ENCODE peak calls at places on chromosomes 6 and 20, in seven cellular contexts. W is breast epithelium; Z is H9; O is astrocyte; P is CD8-positive, alpha-beta T cell; C is body of pancreas; B is right atrium auricular region. M is an unnamed sample.

GRCh38 chr6:168578036-168578435 is 137.1 kb downstream of the SMOC2 start:
- DNase-seq in B (no peak), O (no peak), P (no peak), C (no peak), W (no peak), Z (no peak), M (no peak)

GRCh38 chr6:26240981-26241770 is 123.8 kb upstream of the BTN3A2 start:
- DNase-seq in C (no peak), B (no peak), P (peak; percentile 27), O (peak; percentile 84), W (no peak), Z (no peak), M (no peak)

GRCh38 chr6:15368186-15368585 is 122.3 kb downstream of the JARID2 start:
- DNase-seq in B (no peak), Z (no peak), C (no peak), O (no peak), W (no peak), P (no peak), M (no peak)

GRCh38 chr20:36861875-36862801 is 13.8 kb upstream of the TLDC2 start:
- DNase-seq in Z (peak; percentile 52), B (peak; percentile 93), C (peak; percentile 77), O (peak; percentile 66), P (no peak), W (peak; percentile 95), M (peak; percentile 91)

GRCh38 chr6:62288562-62288961 is 2.5 kb upstream of the KHDRBS2 start:
- DNase-seq in Z (no peak), O (no peak), B (no peak), P (no peak), C (no peak), W (no peak), M (no peak)

GRCh38 chr6:28896505-28897392 is 27.0 kb downstream of the TRIM27 start:
- DNase-seq in Z (peak; percentile 61), B (peak; percentile 60), O (peak; percentile 49), P (peak; percentile 39), W (peak; percentile 71), C (peak; percentile 77), M (no peak)

GRCh38 chr6:3861424-3861823 is 12.3 kb downstream of the FAM50B start:
- DNase-seq in Z (no peak), B (no peak), P (no peak), O (no peak), W (peak; percentile 39), C (no peak), M (no peak)

GRCh38 chr6:116073765-116074450 is 13.2 kb upstream of the FRK start:
- DNase-seq in O (peak; percentile 59), W (no peak), B (no peak), C (no peak), Z (no peak), P (no peak), M (no peak)

GRCh38 chr20:1467355-1468116 is 887 bp upstream of the NSFL1C start:
- DNase-seq in O (no peak), B (peak; percentile 68), Z (peak; percentile 43), C (peak; percentile 82), P (no peak), W (peak; percentile 40), M (peak; percentile 75)

GRCh38 chr6:150207931-150208570 is 65.2 kb downstream of the PPP1R14C start:
- DNase-seq in B (no peak), Z (no peak), O (peak; percentile 57), P (no peak), W (no peak), C (no peak), M (no peak)

GRCh38 chr20:3405139-3405538 is 2.3 kb downstream of the DNAAF9 start:
- DNase-seq in W (no peak), C (no peak), Z (no peak), B (no peak), O (no peak), P (no peak), M (no peak)

GRCh38 chr6:130849501-130850039 is 22.4 kb downstream of the SMLR1 start:
- DNase-seq in Z (no peak), C (no peak), B (no peak), W (no peak), P (no peak), O (no peak), M (no peak)

GRCh38 chr6:108561742-108562502 is 1.2 kb downstream of the FOXO3 start:
- DNase-seq in C (peak; percentile 46), B (no peak), Z (peak; percentile 43), O (no peak), P (no peak), W (no peak), M (no peak)
- H3K4me1 ChIP-seq in C (peaks cover 38% of the 10 kb centered on the region), B (peaks cover 48% of the 10 kb centered on the region), Z (no peaks in the 10 kb centered on the region), O (peaks cover 43% of the 10 kb centered on the region), P (peaks cover 47% of the 10 kb centered on the region), W (peaks cover 20% of the 10 kb centered on the region), M (peaks cover 27% of the 10 kb centered on the region)

DNA sequence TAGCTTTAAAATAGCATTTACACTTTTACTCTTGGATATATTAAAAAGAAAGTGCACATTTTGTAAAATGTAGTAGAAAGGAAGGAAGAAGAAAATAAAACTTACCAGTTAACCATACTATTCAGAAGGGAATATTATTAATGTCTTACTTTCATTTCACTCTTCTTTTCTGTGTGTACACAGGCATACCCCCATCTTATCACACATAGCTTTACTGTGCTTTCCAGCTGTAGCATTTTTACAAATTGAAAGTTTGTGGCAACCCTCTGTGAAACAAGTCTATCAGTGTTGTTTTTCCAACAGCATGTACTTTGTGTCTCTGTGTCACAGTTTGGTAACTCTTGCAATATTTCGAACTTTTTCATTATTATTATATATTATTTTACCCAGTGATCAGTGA is 314.5 kb downstream of the UTRN start:
- DNase-seq in W (no peak), Z (no peak), O (no peak), C (no peak), P (no peak), B (no peak), M (no peak)
- TF ChIP-seq CTCF in W (no peak), Z (no peak), O (no peak), C (no peak), P (no peak), B (no peak), M (no peak)

GRCh38 chr6:1613631-1614447 is 4.1 kb downstream of the FOXC1 start:
- DNase-seq in Z (peak; percentile 78), O (no peak), C (no peak), W (no peak), B (no peak), P (no peak), M (no peak)
- H3K27me3 ChIP-seq in Z (peaks cover 77% of the 10 kb centered on the region), O (peaks cover 31% of the 10 kb centered on the region), C (peaks cover 22% of the 10 kb centered on the region), W (no peaks in the 10 kb centered on the region), B (peaks cover 14% of the 10 kb centered on the region), P (peaks cover 28% of the 10 kb centered on the region), M (no peaks in the 10 kb centered on the region)

DNA sequence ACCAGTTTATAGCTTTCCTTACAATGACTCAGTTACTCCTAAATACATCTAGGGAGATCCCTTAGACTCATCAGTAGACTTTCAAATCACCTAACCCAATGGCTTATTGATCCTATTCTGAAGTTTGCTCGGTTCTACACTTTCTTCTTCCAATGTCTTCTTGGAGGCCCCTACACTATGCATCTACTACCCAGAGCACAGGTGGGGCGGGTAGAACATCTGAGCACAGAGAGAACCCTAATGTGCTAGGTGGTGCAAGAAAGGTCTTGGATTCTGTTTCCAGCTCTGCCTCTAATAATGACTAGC is 58.8 kb upstream of the PIM1 start:
- DNase-seq in C (no peak), W (no peak), O (no peak), B (no peak), P (no peak), Z (no peak), M (no peak)
- H3K4me1 ChIP-seq in C (peaks cover 12% of the 10 kb centered on the region), W (no peaks in the 10 kb centered on the region), O (no peaks in the 10 kb centered on the region), B (no peaks in the 10 kb centered on the region), P (no peaks in the 10 kb centered on the region), Z (peaks cover 2% of the 10 kb centered on the region), M (no peaks in the 10 kb centered on the region)

GRCh38 chr20:63518351-63518861 is 2.2 kb upstream of the PPDPF start:
- DNase-seq in O (no peak), Z (peak; percentile 52), W (no peak), P (no peak), C (no peak), B (no peak), M (no peak)

GRCh38 chr20:63518946-63519764 is 1.4 kb upstream of the PPDPF start:
- DNase-seq in Z (peak; percentile 41), C (no peak), O (no peak), W (no peak), B (no peak), P (no peak), M (no peak)

GRCh38 chr20:63520939-63521601 is 505 bp downstream of the PPDPF start:
- DNase-seq in W (peak; percentile 81), P (peak; percentile 57), B (peak; percentile 68), C (peak; percentile 84), O (no peak), Z (peak; percentile 54), M (no peak)

GRCh38 chr20:63520594-63520938 is at the start of gene PPDPF:
- DNase-seq in O (peak; percentile 41), C (peak; percentile 77), B (peak; percentile 85), W (peak; percentile 78), P (peak; percentile 74), Z (no peak), M (peak; percentile 88)

GRCh38 chr20:63519765-63520593 is 586 bp upstream of the PPDPF start:
- DNase-seq in W (peak; percentile 50), P (peak; percentile 41), B (no peak), Z (peak; percentile 80), O (peak; percentile 37), C (no peak), M (peak; percentile 80)
- TF ChIP-seq CTCF in W (no peak), P (peak; percentile 5), B (peak; percentile 28), Z (peak; percentile 41), O (no peak), C (peak; percentile 27), M (peak; percentile 47)

DNA sequence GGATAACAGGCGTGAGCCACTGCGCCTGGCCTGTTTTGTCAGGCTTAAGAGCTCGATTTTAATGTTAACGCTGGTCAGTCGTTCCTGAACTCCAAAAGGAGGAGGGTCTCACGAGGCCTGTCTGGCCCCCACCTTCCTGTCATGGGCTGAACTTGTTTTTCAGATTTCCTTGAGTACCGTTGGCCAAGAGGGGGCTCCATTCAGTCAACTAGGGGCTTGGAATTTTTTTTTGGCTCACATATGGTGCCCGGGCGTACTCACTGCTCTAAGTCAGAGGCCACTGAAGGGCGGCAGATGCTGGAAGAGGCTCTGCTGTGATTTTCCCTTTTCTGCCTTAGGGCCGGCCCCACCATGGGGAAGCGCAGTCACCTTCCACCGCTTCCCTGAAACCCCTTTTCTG is 6.9 kb upstream of the BIRC7 start:
- DNase-seq in B (no peak), W (no peak), Z (no peak), P (no peak), C (no peak), O (no peak), M (no peak)
- H3K27me3 ChIP-seq in B (no peaks in the 10 kb centered on the region), W (peaks cover 29% of the 10 kb centered on the region), Z (no peaks in the 10 kb centered on the region), P (peaks cover 8% of the 10 kb centered on the region), C (peaks cover 9% of the 10 kb centered on the region), O (no peaks in the 10 kb centered on the region), M (peaks cover 3% of the 10 kb centered on the region)

M was measured in ascending aorta.